ENCODE peak calls at places on chromosomes 7 and 10, in five cellular contexts. C, P, Z, J and V are unnamed samples.

GRCh38 chr10:122468923-122469781 is 7.8 kb downstream of the HTRA1 start:
- DNase-seq in C (no peak), P (no peak), Z (no peak), J (peak; percentile 96), V (no peak)

GRCh38 chr10:47450442-47450841 is 33.5 kb downstream of the ANXA8 start:
- DNase-seq in C (no peak), P (no peak), Z (no peak), J (no peak), V (no peak)

GRCh38 chr10:7243873-7244272 is 167.0 kb downstream of the SFMBT2 start:
- DNase-seq in C (no peak), P (peak; percentile 47), Z (no peak), J (no peak), V (peak; percentile 39)

GRCh38 chr7:141999219-141999618 is 3.5 kb downstream of the MGAM start:
- DNase-seq in C (no peak), P (no peak), Z (no peak), J (no peak), V (no peak)

GRCh38 chr7:84697506-84697905 is 489.4 kb downstream of the SEMA3D start:
- DNase-seq in C (no peak), P (no peak), Z (no peak), J (peak; percentile 68), V (no peak)

GRCh38 chr7:50782376-50783208 is at the start of gene GRB10:
- DNase-seq in C (peak; percentile 57), P (no peak), Z (peak; percentile 87), J (no peak), V (no peak)

GRCh38 chr7:39855325-39855674 is 94.8 kb upstream of the CDK13 start:
- DNase-seq in C (no peak), P (no peak), Z (no peak), J (no peak), V (no peak)

GRCh38 chr10:124864421-124865193 is 63.0 kb downstream of the ABRAXAS2 start:
- DNase-seq in C (peak; percentile 59), P (no peak), Z (no peak), J (no peak), V (no peak)

GRCh38 chr10:124446830-124447740 is 2.8 kb downstream of the NKX1-2 start:
- DNase-seq in C (no peak), P (no peak), Z (no peak), J (no peak), V (no peak)

GRCh38 chr10:88318803-88319202 is 264.3 kb downstream of the RNLS start:
- DNase-seq in C (no peak), P (peak; percentile 65), Z (no peak), J (no peak), V (no peak)

GRCh38 chr10:123007558-123008378 is 827 bp downstream of the IKZF5 start:
- DNase-seq in C (peak; percentile 29), P (peak; percentile 75), Z (no peak), J (peak; percentile 29), V (peak; percentile 73)

GRCh38 chr7:129279757-129280156 is 54.9 kb downstream of the AHCYL2 start:
- DNase-seq in C (no peak), P (no peak), Z (no peak), J (no peak), V (no peak)

GRCh38 chr10:102555781-102556328 is 52.1 kb downstream of the SUFU start:
- DNase-seq in C (no peak), P (no peak), Z (peak; percentile 64), J (peak; percentile 75), V (no peak)

GRCh38 chr7:116171094-116171493 is 39.2 kb upstream of the TES start:
- DNase-seq in C (no peak), P (no peak), Z (no peak), J (no peak), V (no peak)

GRCh38 chr10:95860486-95861040 is 47.2 kb upstream of the CC2D2B start:
- DNase-seq in C (no peak), P (no peak), Z (no peak), J (peak; percentile 15), V (no peak)

GRCh38 chr10:62457196-62457595 is 83.0 kb downstream of the ZNF365 start:
- DNase-seq in C (no peak), P (no peak), Z (no peak), J (no peak), V (no peak)

GRCh38 chr7:96657347-96658010 is 52.2 kb downstream of the SEM1 start:
- DNase-seq in C (no peak), P (no peak), Z (no peak), J (no peak), V (no peak)

GRCh38 chr10:131758062-131758941 is 142.5 kb upstream of the PPP2R2D start:
- DNase-seq in C (no peak), P (no peak), Z (no peak), J (no peak), V (no peak)

GRCh38 chr7:23254051-23254681 is 7.6 kb downstream of the GPNMB start:
- DNase-seq in C (no peak), P (no peak), Z (no peak), J (no peak), V (no peak)

GRCh38 chr7:90931996-90932912 is 332.0 kb upstream of the FZD1 start:
- DNase-seq in C (no peak), P (peak; percentile 48), Z (no peak), J (no peak), V (peak; percentile 64)

GRCh38 chr10:116287906-116288501 is 15.0 kb upstream of the GFRA1 start:
- DNase-seq in C (peak; percentile 50), P (peak; percentile 1), Z (no peak), J (peak; percentile 32), V (peak; percentile 38)

GRCh38 chr7:138554674-138555073 is 94.6 kb downstream of the TRIM24 start:
- DNase-seq in C (no peak), P (no peak), Z (no peak), J (no peak), V (no peak)

GRCh38 chr7:88306590-88307048 is at the start of gene STEAP4:
- DNase-seq in C (peak; percentile 64), P (no peak), Z (peak; percentile 38), J (peak; percentile 63), V (no peak)

GRCh38 chr7:50304158-50304910 is at the start of gene IKZF1:
- DNase-seq in C (peak; percentile 22), P (peak; percentile 70), Z (no peak), J (no peak), V (peak; percentile 59)

GRCh38 chr10:110631934-110632333 is 12.2 kb upstream of the RBM20 start:
- DNase-seq in C (no peak), P (no peak), Z (no peak), J (no peak), V (no peak)

GRCh38 chr7:106260136-106260561 is 24.6 kb downstream of the NAMPT start:
- DNase-seq in C (no peak), P (no peak), Z (no peak), J (no peak), V (no peak)

DNA sequence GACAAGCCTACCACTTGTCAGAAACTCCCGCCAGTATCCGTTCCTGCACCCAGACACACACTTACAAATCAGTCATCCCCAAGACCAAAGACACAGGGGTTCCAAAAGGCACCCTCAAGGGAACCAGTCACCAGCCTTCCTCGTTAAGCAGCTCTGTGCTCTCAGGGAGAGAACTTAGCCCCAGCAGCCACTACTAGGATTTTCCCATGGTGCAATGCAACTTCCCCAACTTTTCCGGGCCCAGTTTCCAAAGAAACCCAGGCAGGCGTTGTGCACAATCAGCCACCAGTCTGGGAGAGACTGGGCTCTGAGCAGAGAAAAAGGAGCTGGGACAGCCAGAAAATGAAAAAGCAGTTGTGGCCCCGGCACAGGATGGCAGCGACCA is 1.2 kb downstream of the DLG5 start:
- DNase-seq in C (peak; percentile 19), P (no peak), Z (no peak), J (peak; percentile 39), V (no peak)
- TF ChIP-seq CTCF in C (no peak), P (no peak), Z (no peak), J (no peak), V (no peak)

GRCh38 chr7:105086850-105087249 is 72.8 kb downstream of the KMT2E start:
- DNase-seq in C (no peak), P (no peak), Z (no peak), J (no peak), V (no peak)

GRCh38 chr7:105087981-105088380 is 74.0 kb downstream of the KMT2E start:
- DNase-seq in C (no peak), P (no peak), Z (no peak), J (no peak), V (no peak)

GRCh38 chr7:105084581-105084980 is 70.6 kb downstream of the KMT2E start:
- DNase-seq in C (no peak), P (no peak), Z (no peak), J (no peak), V (no peak)

GRCh38 chr7:105088456-105088855 is 74.5 kb downstream of the KMT2E start:
- DNase-seq in C (no peak), P (no peak), Z (no peak), J (no peak), V (no peak)
- TF ChIP-seq CTCF in C (no peak), P (no peak), Z (no peak), J (no peak), V (no peak)

GRCh38 chr7:17944720-17945119 is 4.4 kb upstream of the SNX13 start:
- DNase-seq in C (no peak), P (no peak), Z (no peak), J (no peak), V (no peak)
- TF ChIP-seq CTCF in C (no peak), P (peak; percentile 53), Z (peak; percentile 10), J (no peak), V (no peak)

GRCh38 chr7:132806834-132807233 is 230.6 kb upstream of the PLXNA4 start:
- DNase-seq in C (no peak), P (no peak), Z (no peak), J (no peak), V (no peak)
- TF ChIP-seq CTCF in C (no peak), P (no peak), Z (no peak), J (no peak), V (no peak)

DNA sequence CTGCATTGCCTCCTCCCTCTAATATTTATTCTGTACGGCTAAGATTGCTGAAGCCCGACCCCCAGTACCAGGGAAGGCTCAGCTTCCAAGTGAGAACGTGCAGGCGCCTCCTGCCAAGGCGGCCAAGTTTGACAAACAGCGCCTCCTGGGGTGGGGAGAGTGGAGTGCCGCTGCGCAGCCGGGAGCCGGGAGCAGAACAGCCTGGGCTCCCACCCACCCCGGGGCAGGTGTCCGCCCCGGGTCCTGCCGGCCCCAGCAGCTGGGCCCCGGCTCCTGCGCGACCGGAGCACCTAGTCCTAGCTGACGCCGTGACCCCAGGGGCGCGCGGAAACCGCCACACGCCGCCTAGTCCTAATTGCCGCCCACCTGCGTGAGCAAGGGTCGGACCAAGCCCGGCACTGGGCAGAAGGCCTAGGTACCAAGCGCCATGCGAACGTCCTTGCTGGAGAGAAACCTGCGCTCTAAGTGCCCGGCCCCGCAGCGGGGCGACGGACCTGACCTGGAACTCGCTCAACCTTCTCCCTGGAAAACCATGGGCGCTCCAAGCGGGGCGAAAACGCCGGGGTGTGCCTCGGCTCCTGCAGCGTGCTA is 5.0 kb upstream of the EBF3 start:
- DNase-seq in C (peak; percentile 44), P (no peak), Z (no peak), J (peak; percentile 31), V (no peak)
- TF ChIP-seq CTCF in C (peak; percentile 41), P (no peak), Z (no peak), J (peak; percentile 52), V (no peak)